ENCODE peak calls at places on chromosomes 1 and 21, in seven cellular contexts. X, C, E, B, A, N and S are unnamed samples.

GRCh38 chr1:178528219-178528962 is 15.5 kb downstream of the TEX35 start:
- DNase-seq in X (peak; percentile 13), B (no peak), A (no peak), E (no peak), C (peak; percentile 55), N (peak; percentile 45), S (peak; percentile 30)

GRCh38 chr1:185733818-185734709 is at the start of gene HMCN1:
- DNase-seq in X (peak; percentile 79), N (peak; percentile 93), C (peak; percentile 93), B (peak; percentile 65), A (peak; percentile 82), E (no peak), S (peak; percentile 63)

GRCh38 chr1:31815752-31816484 is at the start of gene SPOCD1:
- DNase-seq in B (peak; percentile 90), X (peak; percentile 75), C (peak; percentile 90), A (peak; percentile 81), E (no peak), N (peak; percentile 81), S (no peak)

GRCh38 chr1:43874716-43875115 is 58.9 kb upstream of the ARTN start:
- DNase-seq in N (no peak), E (no peak), X (no peak), C (no peak), B (no peak), A (no peak), S (no peak)

GRCh38 chr1:20476260-20477038 is 9.6 kb downstream of the CAMK2N1 start:
- DNase-seq in B (no peak), A (peak; percentile 70), X (no peak), E (no peak), N (no peak), C (no peak), S (peak; percentile 92)

GRCh38 chr1:104380003-104380402 is 630.3 kb downstream of the AMY1C start:
- DNase-seq in A (no peak), C (no peak), B (no peak), N (no peak), X (no peak), E (no peak), S (no peak)

GRCh38 chr1:113701429-113701828 is 57.9 kb downstream of the PHTF1 start:
- DNase-seq in E (no peak), A (no peak), X (no peak), N (no peak), B (no peak), C (no peak), S (no peak)

GRCh38 chr21:44954281-44954771 is 14.5 kb downstream of the SLX9 start:
- DNase-seq in E (no peak), B (no peak), C (peak; percentile 70), N (no peak), A (peak; percentile 58), X (no peak), S (no peak)

GRCh38 chr21:39051561-39051949 is 131.7 kb downstream of the PSMG1 start:
- DNase-seq in X (no peak), A (no peak), B (no peak), E (peak; percentile 49), N (no peak), C (peak; percentile 70), S (no peak)

GRCh38 chr1:55071477-55071876 is 32.1 kb downstream of the PCSK9 start:
- DNase-seq in X (no peak), C (no peak), N (no peak), E (no peak), A (no peak), B (no peak), S (no peak)

GRCh38 chr1:43938383-43938782 is 4.8 kb downstream of the ARTN start:
- DNase-seq in B (no peak), X (no peak), E (no peak), A (no peak), N (peak; percentile 18), C (peak; percentile 41), S (no peak)

GRCh38 chr1:39671433-39671792 is 494 bp downstream of the NT5C1A start:
- DNase-seq in E (no peak), C (peak; percentile 85), B (no peak), A (peak; percentile 87), N (no peak), X (peak; percentile 37), S (no peak)

GRCh38 chr1:167043752-167044488 is 46.3 kb downstream of the GPA33 start:
- DNase-seq in B (peak; percentile 78), X (peak; percentile 43), A (peak; percentile 89), N (peak; percentile 86), E (no peak), C (peak; percentile 86), S (peak; percentile 73)

GRCh38 chr1:10084045-10084444 is 51.3 kb downstream of the UBE4B start:
- DNase-seq in X (no peak), B (no peak), C (no peak), N (no peak), A (no peak), E (no peak), S (no peak)

GRCh38 chr1:1352784-1353388 is 3.7 kb upstream of the DVL1 start:
- DNase-seq in N (no peak), X (no peak), E (no peak), C (no peak), A (no peak), B (no peak), S (no peak)

GRCh38 chr1:162571696-162572095 is 10.2 kb downstream of the UAP1 start:
- DNase-seq in X (no peak), B (no peak), N (no peak), A (no peak), C (no peak), E (no peak), S (no peak)

GRCh38 chr1:107379826-107380225 is 239.0 kb downstream of the NTNG1 start:
- DNase-seq in N (no peak), B (no peak), X (no peak), C (no peak), A (no peak), E (no peak), S (no peak)

GRCh38 chr1:229153955-229154548 is 116.9 kb upstream of the RAB4A start:
- DNase-seq in A (no peak), C (no peak), N (no peak), B (no peak), E (no peak), X (no peak), S (no peak)

GRCh38 chr1:47574451-47575165 is 136.8 kb downstream of the FOXD2 start:
- DNase-seq in B (no peak), A (no peak), X (no peak), N (no peak), C (no peak), E (no peak), S (no peak)

GRCh38 chr1:177907000-177907399 is 62.9 kb downstream of the SEC16B start:
- DNase-seq in C (no peak), E (no peak), A (no peak), B (no peak), N (no peak), X (no peak), S (no peak)

GRCh38 chr1:20199410-20199809 is 13.1 kb upstream of the PLA2G2C start:
- DNase-seq in E (no peak), B (no peak), A (no peak), X (no peak), N (no peak), C (no peak), S (no peak)

DNA sequence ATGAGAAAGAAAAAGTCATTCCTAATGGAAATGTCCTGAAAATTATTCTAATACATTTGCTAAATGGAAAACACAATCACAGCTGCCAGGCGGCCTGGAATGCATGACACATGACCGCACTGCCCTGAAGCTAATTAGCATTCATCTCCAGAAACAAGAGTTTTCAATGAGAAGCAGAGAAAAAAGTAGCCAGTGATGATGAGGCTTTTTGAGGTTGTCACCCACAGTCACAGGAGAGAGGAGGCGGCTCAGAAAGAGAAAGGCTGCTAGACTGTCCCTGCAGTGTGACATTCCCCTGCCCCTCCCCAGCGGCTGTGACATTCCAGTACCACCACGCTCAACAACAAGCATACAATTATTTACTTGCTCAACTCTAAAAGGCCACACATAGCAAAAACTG is 122.9 kb upstream of the KRTAP19-8 start:
- DNase-seq in C (no peak), N (no peak), B (no peak), A (no peak), X (no peak), E (no peak), S (no peak)
- H3K4me3 ChIP-seq in C (no peak overlapping the region), N (no peak overlapping the region), B (no peak overlapping the region), A (no peak overlapping the region), X (no peak overlapping the region), E (no peak overlapping the region), S (no peak overlapping the region)

GRCh38 chr1:245648749-245649517 is 494.1 kb downstream of the KIF26B start:
- DNase-seq in X (no peak), N (no peak), C (no peak), B (no peak), E (no peak), A (no peak), S (no peak)
- H3K4me3 ChIP-seq in X (no peak overlapping the region), N (no peak overlapping the region), C (no peak overlapping the region), B (no peak overlapping the region), E (no peak overlapping the region), A (no peak overlapping the region), S (no peak overlapping the region)

GRCh38 chr1:150582371-150582770 is 3.0 kb upstream of the MCL1 start:
- DNase-seq in C (no peak), E (no peak), B (no peak), N (no peak), X (no peak), A (no peak), S (no peak)

GRCh38 chr1:150579110-150579954 is at the start of gene MCL1:
- DNase-seq in B (peak; percentile 94), C (peak; percentile 95), A (peak; percentile 96), E (peak; percentile 90), X (peak; percentile 93), N (peak; percentile 98), S (peak; percentile 93)

GRCh38 chr1:150577557-150578277 is 1.7 kb downstream of the MCL1 start:
- DNase-seq in A (no peak), X (no peak), C (no peak), B (no peak), E (no peak), N (peak; percentile 56), S (no peak)

GRCh38 chr1:150578278-150579109 is 916 bp downstream of the MCL1 start:
- DNase-seq in A (peak; percentile 88), B (peak; percentile 80), N (peak; percentile 87), E (peak; percentile 78), C (peak; percentile 90), X (peak; percentile 72), S (no peak)

DNA sequence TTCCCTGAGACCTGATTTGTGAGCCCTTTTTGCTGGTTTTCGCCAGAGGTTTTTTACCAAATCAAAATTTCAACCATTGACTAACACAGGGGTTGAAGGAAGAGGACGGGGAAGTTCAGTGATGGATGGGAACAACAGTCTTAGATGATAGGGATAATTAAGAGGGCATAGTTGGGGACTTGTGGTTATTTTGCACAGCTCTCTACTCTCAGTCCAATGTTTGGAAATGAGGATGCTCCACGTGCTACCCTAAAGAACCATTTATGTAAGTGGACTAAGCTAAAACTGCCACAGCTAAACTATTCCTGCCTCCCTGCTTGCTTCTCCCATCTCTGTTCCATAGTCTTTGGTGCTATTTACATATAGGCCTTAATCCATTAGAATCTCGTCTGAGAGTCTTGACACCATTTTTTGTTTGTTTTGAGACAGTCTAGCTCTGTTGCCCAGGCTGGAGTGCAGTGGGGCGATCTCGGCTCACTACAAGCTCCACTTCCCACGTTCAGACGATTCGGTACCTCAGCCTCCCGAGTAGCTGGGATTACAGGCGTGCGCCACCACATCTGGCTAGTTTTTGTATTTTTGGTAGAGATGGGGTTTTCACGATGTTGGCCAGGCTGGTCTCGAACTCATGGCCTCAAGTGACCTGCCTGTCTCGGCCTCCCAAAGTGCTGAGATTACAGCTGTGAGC is 689 bp upstream of the MCL1 start:
- DNase-seq in C (no peak), X (no peak), N (peak; percentile 59), E (no peak), A (no peak), B (no peak), S (no peak)
- H3K4me3 ChIP-seq in C (peak overlapping the region; percentile 45), X (peak overlapping the region; percentile 93), N (peak overlapping the region; percentile 91), E (peak overlapping the region; percentile 25), A (peak overlapping the region; percentile 95), B (peak overlapping the region; percentile 43), S (peak overlapping the region; percentile 97)

GRCh38 chr21:33914188-33914587 is 1.4 kb downstream of the ATP5PO start:
- DNase-seq in C (no peak), A (no peak), B (no peak), N (no peak), E (no peak), X (no peak), S (no peak)
- H3K4me3 ChIP-seq in C (no peak overlapping the region), A (no peak overlapping the region), B (no peak overlapping the region), N (no peak overlapping the region), E (no peak overlapping the region), X (peak overlapping the region; percentile 78), S (no peak overlapping the region)